ENCODE peak calls at places on chromosomes 2 and 18, in ten cellular contexts. One of them, this sample, is unnamed.
A peak's percentile ranks its signal among the peaks of the same experiment; 100 is the strongest.

GRCh38 chr2:205274801-205275200 is 407.5 kb upstream of the NRP2 start:
- DNase-seq in H1: no peak
- DNase-seq in HCT116: no peak
- DNase-seq in lung: no peak
- DNase-seq in OCI-LY7: no peak
- DNase-seq in K562: no peak
- DNase-seq in lower lobe of right lung: no peak
- DNase-seq in cardiac muscle cell: no peak
- DNase-seq in right lobe of liver: no peak
- DNase-seq in mucosa of descending colon: no peak
- DNase-seq in this sample: no peak

GRCh38 chr2:88059979-88060906 is 4.7 kb upstream of the KRCC1 start:
- DNase-seq in HCT116: peak; percentile 32
- DNase-seq in cardiac muscle cell: peak; percentile 50
- DNase-seq in lower lobe of right lung: no peak
- DNase-seq in OCI-LY7: peak; percentile 68
- DNase-seq in H1: no peak
- DNase-seq in K562: peak; percentile 67
- DNase-seq in mucosa of descending colon: no peak
- DNase-seq in right lobe of liver: no peak
- DNase-seq in lung: no peak
- DNase-seq in this sample: peak; percentile 53

GRCh38 chr18:52979888-52980287 is 639.9 kb downstream of the DCC start:
- DNase-seq in HCT116: no peak
- DNase-seq in H1: no peak
- DNase-seq in mucosa of descending colon: no peak
- DNase-seq in right lobe of liver: no peak
- DNase-seq in K562: no peak
- DNase-seq in cardiac muscle cell: no peak
- DNase-seq in lower lobe of right lung: no peak
- DNase-seq in lung: no peak
- DNase-seq in OCI-LY7: no peak
- DNase-seq in this sample: no peak

GRCh38 chr2:18432999-18433398 is 127.5 kb downstream of the RDH14 start:
- DNase-seq in OCI-LY7: no peak
- DNase-seq in right lobe of liver: no peak
- DNase-seq in HCT116: no peak
- DNase-seq in mucosa of descending colon: no peak
- DNase-seq in lower lobe of right lung: no peak
- DNase-seq in cardiac muscle cell: peak; percentile 60
- DNase-seq in K562: no peak
- DNase-seq in lung: no peak
- DNase-seq in H1: no peak
- DNase-seq in this sample: no peak

GRCh38 chr18:12254137-12254819 is at the start of gene CIDEA:
- DNase-seq in K562: peak; percentile 31
- DNase-seq in cardiac muscle cell: peak; percentile 35
- DNase-seq in HCT116: no peak
- DNase-seq in lung: no peak
- DNase-seq in H1: peak; percentile 76
- DNase-seq in mucosa of descending colon: no peak
- DNase-seq in OCI-LY7: no peak
- DNase-seq in right lobe of liver: no peak
- DNase-seq in lower lobe of right lung: no peak
- DNase-seq in this sample: no peak

GRCh38 chr2:55883829-55884228 is 39.8 kb downstream of the EFEMP1 start:
- DNase-seq in OCI-LY7: no peak
- DNase-seq in K562: no peak
- DNase-seq in HCT116: no peak
- DNase-seq in H1: no peak
- DNase-seq in mucosa of descending colon: no peak
- DNase-seq in lower lobe of right lung: no peak
- DNase-seq in cardiac muscle cell: no peak
- DNase-seq in lung: no peak
- DNase-seq in right lobe of liver: no peak
- DNase-seq in this sample: no peak

GRCh38 chr2:215879977-215880940 is 133.1 kb downstream of the MREG start:
- DNase-seq in K562: no peak
- DNase-seq in lung: no peak
- DNase-seq in mucosa of descending colon: no peak
- DNase-seq in OCI-LY7: no peak
- DNase-seq in HCT116: no peak
- DNase-seq in lower lobe of right lung: no peak
- DNase-seq in right lobe of liver: no peak
- DNase-seq in H1: no peak
- DNase-seq in cardiac muscle cell: no peak
- DNase-seq in this sample: no peak

GRCh38 chr2:70850905-70851304 is 15.3 kb upstream of the CD207 start:
- DNase-seq in right lobe of liver: no peak
- DNase-seq in lung: no peak
- DNase-seq in mucosa of descending colon: no peak
- DNase-seq in cardiac muscle cell: no peak
- DNase-seq in lower lobe of right lung: no peak
- DNase-seq in HCT116: no peak
- DNase-seq in OCI-LY7: no peak
- DNase-seq in K562: no peak
- DNase-seq in H1: no peak
- DNase-seq in this sample: no peak

GRCh38 chr2:11925295-11925694 is 178.9 kb downstream of the LPIN1 start:
- DNase-seq in lower lobe of right lung: no peak
- DNase-seq in right lobe of liver: no peak
- DNase-seq in cardiac muscle cell: no peak
- DNase-seq in mucosa of descending colon: no peak
- DNase-seq in lung: no peak
- DNase-seq in OCI-LY7: no peak
- DNase-seq in K562: no peak
- DNase-seq in H1: no peak
- DNase-seq in HCT116: no peak
- DNase-seq in this sample: no peak

GRCh38 chr2:190181066-190181681 is 118.6 kb upstream of the MSTN start:
- DNase-seq in mucosa of descending colon: no peak
- DNase-seq in lung: no peak
- DNase-seq in OCI-LY7: no peak
- DNase-seq in right lobe of liver: no peak
- DNase-seq in K562: no peak
- DNase-seq in HCT116: no peak
- DNase-seq in H1: no peak
- DNase-seq in lower lobe of right lung: no peak
- DNase-seq in cardiac muscle cell: no peak
- DNase-seq in this sample: no peak

GRCh38 chr2:11872247-11872947 is 126.0 kb downstream of the LPIN1 start:
- DNase-seq in lung: peak; percentile 16
- DNase-seq in K562: no peak
- DNase-seq in HCT116: no peak
- DNase-seq in cardiac muscle cell: peak; percentile 43
- DNase-seq in right lobe of liver: no peak
- DNase-seq in OCI-LY7: no peak
- DNase-seq in H1: no peak
- DNase-seq in lower lobe of right lung: no peak
- DNase-seq in mucosa of descending colon: no peak
- DNase-seq in this sample: no peak

GRCh38 chr18:67428148-67428547 is 88.4 kb downstream of the DSEL start:
- DNase-seq in OCI-LY7: no peak
- DNase-seq in right lobe of liver: no peak
- DNase-seq in cardiac muscle cell: no peak
- DNase-seq in mucosa of descending colon: no peak
- DNase-seq in K562: no peak
- DNase-seq in H1: no peak
- DNase-seq in lower lobe of right lung: no peak
- DNase-seq in lung: no peak
- DNase-seq in HCT116: no peak
- DNase-seq in this sample: no peak

DNA sequence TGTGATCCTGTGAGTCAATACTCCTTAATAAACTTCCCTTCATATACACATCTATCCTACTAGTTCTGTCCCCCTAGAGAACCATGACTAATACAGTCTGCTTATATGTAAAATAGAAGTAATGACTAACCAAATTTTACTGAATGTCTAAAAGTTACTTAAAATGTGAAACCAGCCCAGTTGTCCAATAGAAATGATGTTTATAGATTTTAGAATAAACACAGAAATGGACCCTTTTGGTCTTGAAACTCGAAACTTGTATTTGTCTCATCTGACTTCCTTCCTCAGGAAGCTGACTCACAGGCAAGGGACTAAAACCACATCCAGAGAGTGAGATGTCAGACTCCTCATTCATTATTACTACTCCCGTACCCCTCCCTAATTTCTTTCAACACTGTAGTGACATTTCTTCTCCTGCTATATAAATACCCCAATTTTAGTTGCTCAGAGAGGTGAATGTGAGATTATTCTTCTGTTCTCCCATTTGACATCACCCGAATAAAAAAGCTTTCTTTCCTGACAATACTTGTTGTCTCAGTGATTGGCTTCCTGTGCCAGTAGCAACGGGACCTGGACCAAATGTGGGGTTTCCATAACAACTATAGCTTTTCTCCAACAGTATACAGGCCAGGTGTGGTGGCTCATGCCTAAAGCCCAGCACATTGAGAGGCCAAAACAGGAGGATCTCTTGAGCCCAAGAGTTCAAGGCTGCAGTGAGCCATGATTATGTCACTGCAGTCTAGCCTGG is 486.0 kb downstream of the ERBB4 start:
- DNase-seq in HCT116: no peak
- DNase-seq in OCI-LY7: no peak
- DNase-seq in H1: no peak
- DNase-seq in lung: no peak
- DNase-seq in K562: no peak
- DNase-seq in mucosa of descending colon: no peak
- DNase-seq in right lobe of liver: no peak
- DNase-seq in cardiac muscle cell: peak; percentile 54
- DNase-seq in lower lobe of right lung: no peak
- DNase-seq in this sample: no peak
- TF ChIP-seq CTCF in HCT116: no peak
- TF ChIP-seq CTCF in OCI-LY7: no peak
- TF ChIP-seq CTCF in H1: no peak
- TF ChIP-seq CTCF in lung: no peak
- TF ChIP-seq CTCF in K562: no peak
- TF ChIP-seq CTCF in mucosa of descending colon: no peak
- TF ChIP-seq CTCF in right lobe of liver: no peak
- TF ChIP-seq CTCF in cardiac muscle cell: no peak
- TF ChIP-seq CTCF in lower lobe of right lung: no peak
- TF ChIP-seq CTCF in this sample: no peak

DNA sequence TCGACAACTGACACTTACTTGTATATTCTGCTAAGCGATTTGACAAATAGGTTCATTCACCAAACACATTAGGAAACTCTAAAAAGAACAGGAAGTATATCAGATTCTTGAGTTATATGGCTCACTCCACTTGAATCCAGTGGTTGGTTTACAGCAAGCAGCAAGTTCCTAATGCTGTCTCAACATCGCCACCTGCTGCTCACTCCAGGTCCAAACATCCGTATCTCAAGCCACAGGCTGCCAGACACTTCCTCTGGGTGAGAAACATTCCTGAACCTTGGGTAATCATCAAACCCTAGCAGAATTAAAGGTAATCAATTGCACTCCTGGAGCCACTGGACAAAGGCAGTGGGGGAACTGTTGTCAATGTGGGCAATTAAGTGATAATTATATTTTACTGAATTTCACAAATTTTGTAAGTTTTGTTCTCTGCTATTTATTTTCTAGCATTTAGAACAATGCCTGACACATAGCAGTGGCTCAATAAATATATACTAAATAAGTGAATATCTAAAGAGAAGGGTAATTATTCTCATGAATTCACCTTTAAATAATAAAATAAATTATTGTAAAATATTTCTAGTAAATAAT is 107.1 kb upstream of the TTN start:
- DNase-seq in cardiac muscle cell: peak; percentile 90
- DNase-seq in K562: peak; percentile 75
- DNase-seq in OCI-LY7: peak; percentile 69
- DNase-seq in lung: peak; percentile 80
- DNase-seq in mucosa of descending colon: peak; percentile 87
- DNase-seq in H1: peak; percentile 82
- DNase-seq in HCT116: peak; percentile 63
- DNase-seq in lower lobe of right lung: peak; percentile 85
- DNase-seq in right lobe of liver: peak; percentile 78
- DNase-seq in this sample: peak; percentile 83
- H3K4me1 ChIP-seq in cardiac muscle cell: peaks cover 20% of the 10 kb centered on the region
- H3K4me1 ChIP-seq in K562: no peaks in the 10 kb centered on the region
- H3K4me1 ChIP-seq in OCI-LY7: no peaks in the 10 kb centered on the region
- H3K4me1 ChIP-seq in lung: peaks cover 7% of the 10 kb centered on the region
- H3K4me1 ChIP-seq in mucosa of descending colon: no peaks in the 10 kb centered on the region
- H3K4me1 ChIP-seq in H1: no peaks in the 10 kb centered on the region
- H3K4me1 ChIP-seq in HCT116: no peaks in the 10 kb centered on the region
- H3K4me1 ChIP-seq in lower lobe of right lung: no peaks in the 10 kb centered on the region
- H3K4me1 ChIP-seq in right lobe of liver: no peaks in the 10 kb centered on the region
- H3K4me1 ChIP-seq in this sample: no peaks in the 10 kb centered on the region

GRCh38 chr2:48567671-48568070 is 37.7 kb downstream of the STON1 start:
- DNase-seq in OCI-LY7: no peak
- DNase-seq in K562: no peak
- DNase-seq in cardiac muscle cell: peak; percentile 93
- DNase-seq in H1: no peak
- DNase-seq in HCT116: no peak
- DNase-seq in lung: no peak
- DNase-seq in mucosa of descending colon: no peak
- DNase-seq in right lobe of liver: no peak
- DNase-seq in lower lobe of right lung: no peak
- DNase-seq in this sample: no peak

GRCh38 chr2:48569433-48569832 is 39.5 kb downstream of the STON1 start:
- DNase-seq in lower lobe of right lung: no peak
- DNase-seq in mucosa of descending colon: no peak
- DNase-seq in right lobe of liver: no peak
- DNase-seq in OCI-LY7: no peak
- DNase-seq in cardiac muscle cell: peak; percentile 38
- DNase-seq in K562: no peak
- DNase-seq in H1: no peak
- DNase-seq in lung: no peak
- DNase-seq in HCT116: no peak
- DNase-seq in this sample: no peak

GRCh38 chr2:48568551-48568950 is 38.6 kb downstream of the STON1 start:
- DNase-seq in HCT116: no peak
- DNase-seq in mucosa of descending colon: no peak
- DNase-seq in H1: no peak
- DNase-seq in lower lobe of right lung: no peak
- DNase-seq in OCI-LY7: no peak
- DNase-seq in K562: no peak
- DNase-seq in lung: no peak
- DNase-seq in cardiac muscle cell: peak; percentile 90
- DNase-seq in right lobe of liver: no peak
- DNase-seq in this sample: no peak

GRCh38 chr2:48574353-48575290 is 43.0 kb upstream of the GTF2A1L start:
- DNase-seq in H1: no peak
- DNase-seq in OCI-LY7: no peak
- DNase-seq in HCT116: no peak
- DNase-seq in cardiac muscle cell: no peak
- DNase-seq in lower lobe of right lung: no peak
- DNase-seq in mucosa of descending colon: no peak
- DNase-seq in K562: no peak
- DNase-seq in right lobe of liver: no peak
- DNase-seq in lung: no peak
- DNase-seq in this sample: no peak

GRCh38 chr2:48572797-48573196 is 42.8 kb downstream of the STON1 start:
- DNase-seq in K562: peak; percentile 20
- DNase-seq in HCT116: no peak
- DNase-seq in right lobe of liver: no peak
- DNase-seq in lower lobe of right lung: no peak
- DNase-seq in mucosa of descending colon: no peak
- DNase-seq in OCI-LY7: no peak
- DNase-seq in lung: no peak
- DNase-seq in H1: no peak
- DNase-seq in cardiac muscle cell: no peak
- DNase-seq in this sample: peak; percentile 56
- TF ChIP-seq CTCF in K562: no peak
- TF ChIP-seq CTCF in HCT116: no peak
- TF ChIP-seq CTCF in right lobe of liver: no peak
- TF ChIP-seq CTCF in lower lobe of right lung: no peak
- TF ChIP-seq CTCF in mucosa of descending colon: no peak
- TF ChIP-seq CTCF in OCI-LY7: no peak
- TF ChIP-seq CTCF in lung: no peak
- TF ChIP-seq CTCF in H1: no peak
- TF ChIP-seq CTCF in cardiac muscle cell: no peak
- TF ChIP-seq CTCF in this sample: no peak

GRCh38 chr18:76806301-76806700 is 16.1 kb upstream of the ZNF236 start:
- DNase-seq in OCI-LY7: no peak
- DNase-seq in K562: no peak
- DNase-seq in right lobe of liver: no peak
- DNase-seq in lower lobe of right lung: no peak
- DNase-seq in cardiac muscle cell: no peak
- DNase-seq in mucosa of descending colon: no peak
- DNase-seq in HCT116: no peak
- DNase-seq in lung: no peak
- DNase-seq in H1: no peak
- DNase-seq in this sample: no peak
- H3K4me1 ChIP-seq in OCI-LY7: peaks cover 3% of the 10 kb centered on the region
- H3K4me1 ChIP-seq in K562: peaks cover 16% of the 10 kb centered on the region
- H3K4me1 ChIP-seq in right lobe of liver: peaks cover 9% of the 10 kb centered on the region
- H3K4me1 ChIP-seq in lower lobe of right lung: peaks cover 18% of the 10 kb centered on the region
- H3K4me1 ChIP-seq in cardiac muscle cell: no peaks in the 10 kb centered on the region
- H3K4me1 ChIP-seq in mucosa of descending colon: peaks cover 17% of the 10 kb centered on the region
- H3K4me1 ChIP-seq in HCT116: peaks cover 13% of the 10 kb centered on the region
- H3K4me1 ChIP-seq in lung: no peaks in the 10 kb centered on the region
- H3K4me1 ChIP-seq in H1: no peaks in the 10 kb centered on the region
- H3K4me1 ChIP-seq in this sample: no peaks in the 10 kb centered on the region